ENCODE peak calls at places on chromosomes 16 and 17, in eight cellular contexts. T is HCT116, R is GM23338, L is Panc1, P is SK-N-SH, B is GM12878, D is K562, A is HepG2. X is an unnamed sample.

GRCh38 chr17:56939869-56940484 is 20.9 kb downstream of the COIL start:
- DNase-seq in T (peak), R (peak), L (peak), P (peak), B (no peak), D (peak), A (peak), X (no peak)

GRCh38 chr16:3530371-3530914 is 29.6 kb downstream of the CLUAP1 start:
- DNase-seq in T (no peak), R (no peak), L (no peak), P (no peak), B (no peak), D (no peak), A (no peak), X (no peak)

GRCh38 chr17:48995332-48995870 is 1.8 kb upstream of the IGF2BP1 start:
- DNase-seq in T (no peak), R (peak), L (no peak), P (no peak), B (no peak), D (peak), A (no peak), X (no peak)

GRCh38 chr16:86575754-86576557 is 2.4 kb upstream of the FOXL1 start:
- DNase-seq in T (peak), R (peak), L (no peak), P (peak), B (no peak), D (peak), A (peak), X (no peak)

GRCh38 chr17:79461041-79461440 is 149.8 kb downstream of the RBFOX3 start:
- DNase-seq in T (no peak), R (no peak), L (no peak), P (no peak), B (no peak), D (no peak), A (no peak), X (no peak)

GRCh38 chr16:10834130-10834529 is 15.5 kb upstream of the TVP23A start:
- DNase-seq in T (no peak), R (no peak), L (no peak), P (no peak), B (no peak), D (no peak), A (no peak), X (no peak)

GRCh38 chr17:49260011-49260921 is 29.7 kb upstream of the PHOSPHO1 start:
- DNase-seq in T (peak), R (peak), L (peak), P (peak), B (no peak), D (peak), A (peak), X (peak)

GRCh38 chr17:29870836-29871430 is 59.1 kb downstream of the SSH2 start:
- DNase-seq in T (no peak), R (no peak), L (no peak), P (no peak), B (no peak), D (no peak), A (no peak), X (no peak)

GRCh38 chr16:24991349-24991748 is 23.8 kb downstream of the ARHGAP17 start:
- DNase-seq in T (no peak), R (no peak), L (no peak), P (no peak), B (no peak), D (no peak), A (peak), X (no peak)

GRCh38 chr16:56749806-56750491 is 20.0 kb downstream of the NUP93 start:
- DNase-seq in T (no peak), R (no peak), L (no peak), P (no peak), B (no peak), D (no peak), A (no peak), X (no peak)

GRCh38 chr16:51971184-51971583 is 575.8 kb downstream of the TOX3 start:
- DNase-seq in T (no peak), R (peak), L (no peak), P (peak), B (no peak), D (no peak), A (no peak), X (no peak)

GRCh38 chr16:68369697-68370096 is 58.9 kb downstream of the PRMT7 start:
- DNase-seq in T (no peak), R (no peak), L (no peak), P (no peak), B (peak), D (no peak), A (no peak), X (peak)

GRCh38 chr16:2511128-2511785 is 2.5 kb upstream of the ATP6V0C start:
- DNase-seq in T (no peak), R (peak), L (no peak), P (no peak), B (no peak), D (peak), A (no peak), X (no peak)

GRCh38 chr16:27724491-27724878 is 174.5 kb downstream of the KATNIP start:
- DNase-seq in T (no peak), R (no peak), L (no peak), P (peak), B (no peak), D (no peak), A (no peak), X (no peak)

GRCh38 chr16:66548068-66548467 is 1.9 kb downstream of the TK2 start:
- DNase-seq in T (no peak), R (no peak), L (no peak), P (no peak), B (no peak), D (no peak), A (no peak), X (no peak)

GRCh38 chr17:1590031-1590746 is 27.6 kb upstream of the PITPNA start:
- DNase-seq in T (peak), R (no peak), L (peak), P (no peak), B (no peak), D (peak), A (peak), X (no peak)

GRCh38 chr17:72622661-72623433 is 469.6 kb downstream of the SLC39A11 start:
- DNase-seq in T (peak), R (no peak), L (no peak), P (no peak), B (no peak), D (no peak), A (no peak), X (no peak)

GRCh38 chr16:75794426-75794825 is 68.1 kb upstream of the CPHXL start:
- DNase-seq in T (no peak), R (no peak), L (no peak), P (no peak), B (no peak), D (no peak), A (no peak), X (no peak)

GRCh38 chr17:33091271-33091670 is 99.6 kb downstream of the SPACA3 start:
- DNase-seq in T (no peak), R (no peak), L (no peak), P (no peak), B (no peak), D (no peak), A (no peak), X (no peak)

GRCh38 chr16:31869511-31870201 is 4.0 kb upstream of the ZNF267 start:
- DNase-seq in T (no peak), R (peak), L (peak), P (no peak), B (peak), D (no peak), A (no peak), X (peak)

GRCh38 chr17:17141860-17142552 is 64.1 kb downstream of the PLD6 start:
- DNase-seq in T (no peak), R (peak), L (no peak), P (peak), B (no peak), D (peak), A (no peak), X (no peak)

GRCh38 chr17:15351925-15352324 is 10.5 kb upstream of the TEKT3 start:
- DNase-seq in T (no peak), R (no peak), L (no peak), P (no peak), B (no peak), D (no peak), A (no peak), X (no peak)

GRCh38 chr17:31494259-31495048 is 103.0 kb downstream of the RAB11FIP4 start:
- DNase-seq in T (no peak), R (no peak), L (no peak), P (no peak), B (peak), D (no peak), A (no peak), X (peak)

GRCh38 chr17:15177343-15177742 is 87.8 kb downstream of the PMP22 start:
- DNase-seq in T (no peak), R (no peak), L (no peak), P (no peak), B (no peak), D (no peak), A (no peak), X (no peak)

DNA sequence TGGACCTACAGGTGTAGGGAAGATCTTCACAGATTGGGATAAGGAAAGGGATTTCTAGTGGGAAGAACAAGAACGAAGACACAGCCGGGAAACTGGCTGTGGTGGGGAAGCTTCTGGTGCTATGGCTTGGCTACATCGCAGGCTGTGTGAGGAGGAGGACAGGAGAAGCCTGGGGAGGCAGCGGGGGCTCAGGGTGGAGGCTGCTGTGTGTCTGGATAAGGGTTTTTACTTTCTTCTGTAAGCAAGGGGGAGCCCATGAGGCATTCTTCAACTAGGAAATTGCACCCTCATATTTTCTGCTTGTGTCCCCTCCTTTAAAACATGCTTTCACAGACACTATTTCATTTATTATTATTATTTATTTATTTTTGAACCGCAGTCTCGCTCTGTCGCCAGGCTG is 2.9 kb upstream of the RHBDF2 start:
- DNase-seq in T (no peak), R (no peak), L (no peak), P (no peak), B (no peak), D (peak), A (no peak), X (no peak)
- TF ChIP-seq CTCF in T (peak), R (no peak), L (no peak), P (peak), B (peak), D (peak), A (no peak), X (no peak)

GRCh38 chr17:83203472-83204221 is 124.2 kb downstream of the METRNL start:
- DNase-seq in T (no peak), R (no peak), L (no peak), P (no peak), B (no peak), D (no peak), A (no peak), X (no peak)
- TF ChIP-seq REST in T (no peak), R (no peak), L (no peak), P (no peak), B (no peak), D (no peak), A (no peak), X (no peak)

GRCh38 chr17:78343099-78343432 is 16.8 kb downstream of the SOCS3 start:
- DNase-seq in T (peak), R (peak), L (no peak), P (peak), B (no peak), D (no peak), A (no peak), X (peak)
- TF ChIP-seq POLR2AphosphoS5 in T (peak), R (no peak), L (no peak), P (no peak), B (no peak), D (no peak), A (no peak), X (no peak)

DNA sequence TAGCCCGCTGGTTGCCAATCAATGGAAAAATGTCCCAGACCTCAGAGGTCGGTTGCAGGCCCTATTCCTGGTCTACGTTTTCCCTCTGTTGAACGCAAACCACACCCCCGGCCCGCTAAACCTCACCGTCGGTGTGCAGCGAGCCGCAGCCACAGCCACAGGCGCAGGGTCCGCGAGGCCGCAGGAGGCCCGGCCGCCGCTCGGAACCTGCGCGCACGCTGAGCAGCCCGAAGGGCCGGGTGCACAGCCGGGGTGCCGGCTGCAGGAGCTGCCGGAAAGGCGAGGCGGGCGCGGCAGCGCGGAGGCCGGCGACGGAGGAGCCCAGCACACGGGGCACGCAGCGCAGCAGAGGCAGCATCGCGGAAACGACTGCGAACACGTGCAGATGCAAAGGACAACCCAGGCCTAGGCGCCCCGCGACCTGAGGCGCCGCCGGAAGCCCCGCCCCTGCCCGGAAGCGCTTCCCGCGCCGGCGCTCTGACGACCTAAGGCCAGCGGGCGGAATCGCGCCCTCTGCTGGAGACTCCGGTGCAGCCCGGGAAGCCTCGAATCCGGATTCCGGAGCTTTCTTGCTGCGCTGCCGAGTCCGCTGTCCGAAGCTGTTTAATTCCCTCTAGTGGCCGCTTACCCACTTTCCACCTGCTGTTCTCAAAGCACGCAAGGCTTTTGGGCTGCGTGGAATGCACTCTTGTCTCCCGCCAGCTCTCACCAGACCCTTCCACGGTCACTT is at the start of gene C1QBP:
- DNase-seq in T (peak), R (peak), L (peak), P (peak), B (peak), D (peak), A (peak), X (peak)
- TF ChIP-seq CTCF in T (peak), R (peak), L (peak), P (peak), B (peak), D (peak), A (peak), X (peak)